ENCODE peak calls at places on chromosomes 2 and 18, in five cellular contexts. One of them, this sample, is unnamed.

GRCh38 chr2:205366336-205367060 is 315.8 kb upstream of the NRP2 start:
- DNase-seq in thoracic aorta: no peak
- DNase-seq in A549: no peak
- DNase-seq in brain microvascular endothelial cell: no peak
- DNase-seq in dorsolateral prefrontal cortex: no peak
- DNase-seq in this sample: no peak

GRCh38 chr2:234412726-234413125 is 84.2 kb downstream of the ARL4C start:
- DNase-seq in thoracic aorta: no peak
- DNase-seq in A549: peak; percentile 36
- DNase-seq in brain microvascular endothelial cell: peak; percentile 10
- DNase-seq in dorsolateral prefrontal cortex: no peak
- DNase-seq in this sample: no peak

GRCh38 chr2:43168016-43168369 is 58.4 kb downstream of the ZFP36L2 start:
- DNase-seq in thoracic aorta: no peak
- DNase-seq in A549: no peak
- DNase-seq in brain microvascular endothelial cell: no peak
- DNase-seq in dorsolateral prefrontal cortex: no peak
- DNase-seq in this sample: no peak

GRCh38 chr2:238042849-238043584 is 17.8 kb upstream of the SCLY start:
- DNase-seq in thoracic aorta: no peak
- DNase-seq in A549: no peak
- DNase-seq in brain microvascular endothelial cell: no peak
- DNase-seq in dorsolateral prefrontal cortex: no peak
- DNase-seq in this sample: peak; percentile 66

GRCh38 chr2:224369028-224369632 is 32.8 kb downstream of the FAM124B start:
- DNase-seq in thoracic aorta: no peak
- DNase-seq in A549: peak; percentile 47
- DNase-seq in brain microvascular endothelial cell: peak; percentile 20
- DNase-seq in dorsolateral prefrontal cortex: no peak
- DNase-seq in this sample: no peak

GRCh38 chr2:46270384-46270783 is 26.8 kb upstream of the EPAS1 start:
- DNase-seq in thoracic aorta: no peak
- DNase-seq in A549: no peak
- DNase-seq in brain microvascular endothelial cell: peak; percentile 22
- DNase-seq in dorsolateral prefrontal cortex: no peak
- DNase-seq in this sample: no peak

GRCh38 chr2:203670939-203671338 is 35.5 kb upstream of the CD28 start:
- DNase-seq in thoracic aorta: no peak
- DNase-seq in A549: no peak
- DNase-seq in brain microvascular endothelial cell: no peak
- DNase-seq in dorsolateral prefrontal cortex: no peak
- DNase-seq in this sample: no peak

GRCh38 chr2:201795608-201796477 is 10.5 kb upstream of the CDK15 start:
- DNase-seq in thoracic aorta: no peak
- DNase-seq in A549: peak; percentile 61
- DNase-seq in brain microvascular endothelial cell: peak; percentile 24
- DNase-seq in dorsolateral prefrontal cortex: no peak
- DNase-seq in this sample: no peak

GRCh38 chr2:31413025-31413424 is 1.5 kb downstream of the XDH start:
- DNase-seq in thoracic aorta: no peak
- DNase-seq in A549: peak; percentile 44
- DNase-seq in brain microvascular endothelial cell: no peak
- DNase-seq in dorsolateral prefrontal cortex: no peak
- DNase-seq in this sample: no peak

GRCh38 chr2:191521608-191522208 is 156.2 kb upstream of the NABP1 start:
- DNase-seq in thoracic aorta: no peak
- DNase-seq in A549: peak; percentile 51
- DNase-seq in brain microvascular endothelial cell: no peak
- DNase-seq in dorsolateral prefrontal cortex: no peak
- DNase-seq in this sample: no peak

GRCh38 chr18:50836521-50836957 is 16.7 kb upstream of the MRO start:
- DNase-seq in thoracic aorta: no peak
- DNase-seq in A549: peak; percentile 48
- DNase-seq in brain microvascular endothelial cell: peak; percentile 17
- DNase-seq in dorsolateral prefrontal cortex: no peak
- DNase-seq in this sample: no peak

GRCh38 chr2:24160761-24161160 is 14.1 kb upstream of the FAM228A start:
- DNase-seq in thoracic aorta: no peak
- DNase-seq in A549: no peak
- DNase-seq in brain microvascular endothelial cell: no peak
- DNase-seq in dorsolateral prefrontal cortex: no peak
- DNase-seq in this sample: no peak

GRCh38 chr2:241111443-241111810 is 9.3 kb upstream of the MTERF4 start:
- DNase-seq in thoracic aorta: no peak
- DNase-seq in A549: no peak
- DNase-seq in brain microvascular endothelial cell: no peak
- DNase-seq in dorsolateral prefrontal cortex: no peak
- DNase-seq in this sample: no peak

DNA sequence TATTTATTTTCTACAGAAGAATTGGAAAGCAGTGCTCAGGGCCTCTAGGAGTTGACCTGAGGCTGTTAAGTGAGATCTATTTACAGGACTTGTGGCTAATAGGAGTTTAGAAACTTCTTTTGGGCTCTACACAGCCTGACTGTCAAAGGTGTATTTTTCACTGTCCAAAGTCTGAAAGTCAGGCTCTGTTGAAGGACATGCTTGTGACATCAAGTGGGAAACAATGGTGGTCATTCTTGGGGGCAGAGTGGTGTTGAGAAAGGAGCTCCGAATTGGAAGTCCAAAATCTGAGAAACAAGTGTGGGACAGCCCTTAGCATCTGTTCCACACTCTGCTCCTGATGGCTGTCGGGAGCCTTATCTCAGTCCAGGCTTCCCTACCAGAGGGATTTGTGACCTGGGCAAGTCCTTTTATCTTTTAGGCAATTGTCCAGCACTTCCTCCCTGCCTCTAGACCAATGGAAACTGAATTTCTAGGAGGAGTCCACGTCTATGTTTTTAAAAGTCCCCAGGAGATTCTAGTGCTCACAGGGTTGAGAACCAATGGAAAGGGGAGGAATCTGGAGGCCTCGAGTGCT is 76.4 kb downstream of the LIPG start:
- DNase-seq in thoracic aorta: no peak
- DNase-seq in A549: no peak
- DNase-seq in brain microvascular endothelial cell: no peak
- DNase-seq in dorsolateral prefrontal cortex: no peak
- DNase-seq in this sample: no peak
- TF ChIP-seq CTCF in thoracic aorta: no peak
- TF ChIP-seq CTCF in A549: no peak
- TF ChIP-seq CTCF in brain microvascular endothelial cell: no peak
- TF ChIP-seq CTCF in dorsolateral prefrontal cortex: no peak
- TF ChIP-seq CTCF in this sample: no peak

GRCh38 chr2:19131871-19132270 is 226.6 kb downstream of the OSR1 start:
- DNase-seq in thoracic aorta: no peak
- DNase-seq in A549: no peak
- DNase-seq in brain microvascular endothelial cell: no peak
- DNase-seq in dorsolateral prefrontal cortex: no peak
- DNase-seq in this sample: no peak

GRCh38 chr2:19127616-19128015 is 230.8 kb downstream of the OSR1 start:
- DNase-seq in thoracic aorta: no peak
- DNase-seq in A549: no peak
- DNase-seq in brain microvascular endothelial cell: no peak
- DNase-seq in dorsolateral prefrontal cortex: no peak
- DNase-seq in this sample: no peak

GRCh38 chr2:19128148-19128547 is 230.3 kb downstream of the OSR1 start:
- DNase-seq in thoracic aorta: no peak
- DNase-seq in A549: no peak
- DNase-seq in brain microvascular endothelial cell: no peak
- DNase-seq in dorsolateral prefrontal cortex: no peak
- DNase-seq in this sample: no peak

GRCh38 chr2:19137433-19137832 is 221.0 kb downstream of the OSR1 start:
- DNase-seq in thoracic aorta: no peak
- DNase-seq in A549: no peak
- DNase-seq in brain microvascular endothelial cell: no peak
- DNase-seq in dorsolateral prefrontal cortex: no peak
- DNase-seq in this sample: no peak

GRCh38 chr2:19132967-19133366 is 225.5 kb downstream of the OSR1 start:
- DNase-seq in thoracic aorta: no peak
- DNase-seq in A549: no peak
- DNase-seq in brain microvascular endothelial cell: no peak
- DNase-seq in dorsolateral prefrontal cortex: no peak
- DNase-seq in this sample: no peak
- H3K4me3 ChIP-seq in thoracic aorta: no peak overlapping the region
- H3K4me3 ChIP-seq in A549: no peak overlapping the region
- H3K4me3 ChIP-seq in brain microvascular endothelial cell: no peak overlapping the region
- H3K4me3 ChIP-seq in dorsolateral prefrontal cortex: no peak overlapping the region
- H3K4me3 ChIP-seq in this sample: no peak overlapping the region

GRCh38 chr2:125037135-125037653 is 1012.1 kb downstream of the CNTNAP5 start:
- DNase-seq in thoracic aorta: no peak
- DNase-seq in A549: no peak
- DNase-seq in brain microvascular endothelial cell: no peak
- DNase-seq in dorsolateral prefrontal cortex: no peak
- DNase-seq in this sample: no peak
- TF ChIP-seq CTCF in thoracic aorta: no peak
- TF ChIP-seq CTCF in A549: no peak
- TF ChIP-seq CTCF in brain microvascular endothelial cell: no peak
- TF ChIP-seq CTCF in dorsolateral prefrontal cortex: no peak
- TF ChIP-seq CTCF in this sample: no peak

DNA sequence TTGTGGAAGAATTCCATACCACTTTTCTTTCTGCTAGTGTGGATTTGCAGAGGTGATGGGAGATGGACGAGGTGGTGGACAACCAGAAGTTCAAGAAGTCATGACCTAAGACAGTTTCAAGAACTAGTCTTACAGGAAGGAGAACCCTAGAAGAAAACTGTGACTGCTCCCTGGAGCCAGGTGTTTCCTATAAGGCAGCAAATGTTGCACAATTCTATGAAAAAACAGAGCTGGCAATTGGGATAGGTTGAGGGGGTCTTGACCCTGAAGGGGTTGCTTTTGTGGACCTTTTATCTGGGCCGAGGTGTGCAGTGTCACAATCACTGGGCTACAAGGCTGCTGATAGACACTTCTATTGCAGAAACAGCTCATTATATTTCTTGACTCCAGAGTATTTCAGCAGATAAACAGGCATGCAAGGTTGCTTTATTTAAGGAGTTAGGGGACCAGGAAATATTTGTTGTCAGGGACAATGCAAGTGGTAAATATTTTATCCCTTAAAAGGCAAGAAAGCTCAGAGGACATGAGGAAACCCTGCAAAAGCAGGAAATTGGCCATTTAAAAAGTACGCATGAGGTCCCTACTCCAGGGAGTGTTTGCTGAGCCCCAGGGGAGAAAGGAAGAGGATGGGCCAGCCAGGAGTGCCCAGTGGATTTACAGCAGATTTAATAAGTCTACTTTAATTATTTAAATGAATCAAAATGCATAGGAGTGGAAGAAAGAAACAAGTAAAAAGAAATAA is 22.9 kb downstream of the APCDD1 start:
- DNase-seq in thoracic aorta: no peak
- DNase-seq in A549: no peak
- DNase-seq in brain microvascular endothelial cell: no peak
- DNase-seq in dorsolateral prefrontal cortex: no peak
- DNase-seq in this sample: no peak
- H3K4me3 ChIP-seq in thoracic aorta: no peak overlapping the region
- H3K4me3 ChIP-seq in A549: no peak overlapping the region
- H3K4me3 ChIP-seq in brain microvascular endothelial cell: no peak overlapping the region
- H3K4me3 ChIP-seq in dorsolateral prefrontal cortex: no peak overlapping the region
- H3K4me3 ChIP-seq in this sample: no peak overlapping the region

GRCh38 chr2:200483729-200484198 is 26.1 kb downstream of the KCTD18 start:
- DNase-seq in thoracic aorta: no peak
- DNase-seq in A549: peak; percentile 71
- DNase-seq in brain microvascular endothelial cell: no peak
- DNase-seq in dorsolateral prefrontal cortex: no peak
- DNase-seq in this sample: peak; percentile 74
- TF ChIP-seq CTCF in thoracic aorta: no peak
- TF ChIP-seq CTCF in A549: peak; percentile 67
- TF ChIP-seq CTCF in brain microvascular endothelial cell: peak; percentile 68
- TF ChIP-seq CTCF in dorsolateral prefrontal cortex: no peak
- TF ChIP-seq CTCF in this sample: peak; percentile 52

DNA sequence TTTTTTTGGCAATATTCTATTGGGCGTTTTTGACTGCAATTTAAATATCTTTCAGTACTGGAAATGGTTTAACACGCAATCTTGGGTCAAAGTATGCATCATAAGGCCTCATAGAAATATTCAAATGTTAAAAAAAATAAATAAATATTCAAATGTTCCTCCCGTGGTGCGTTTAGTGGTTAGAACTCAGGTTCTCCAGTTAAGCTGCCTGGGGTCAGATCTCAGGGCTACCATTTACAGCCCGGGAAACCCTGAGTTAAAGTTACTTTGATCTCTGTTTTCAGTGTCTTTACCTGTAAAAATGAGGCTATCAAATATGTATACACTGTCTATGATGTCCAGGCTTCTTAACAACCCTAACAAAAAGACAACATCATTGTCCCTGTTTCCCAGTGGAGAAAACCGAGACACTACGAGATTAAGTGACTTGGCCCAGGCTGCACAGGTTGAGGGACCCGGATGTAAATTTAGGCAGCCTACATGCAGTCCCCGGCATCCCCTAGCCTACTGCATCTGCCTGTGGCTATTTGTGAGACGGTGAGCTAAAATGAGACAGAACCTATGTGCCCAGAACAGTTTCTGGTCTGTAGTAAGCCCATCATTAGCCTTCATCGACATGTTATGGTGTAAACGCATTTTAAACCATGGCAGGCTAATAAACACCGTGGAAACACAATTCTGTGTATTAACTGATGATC is 1.7 kb downstream of the FHL2 start:
- DNase-seq in thoracic aorta: no peak
- DNase-seq in A549: peak; percentile 59
- DNase-seq in brain microvascular endothelial cell: no peak
- DNase-seq in dorsolateral prefrontal cortex: no peak
- DNase-seq in this sample: no peak
- H3K4me3 ChIP-seq in thoracic aorta: peak overlapping the region; percentile 99
- H3K4me3 ChIP-seq in A549: peak overlapping the region; percentile 81
- H3K4me3 ChIP-seq in brain microvascular endothelial cell: peak overlapping the region; percentile 100
- H3K4me3 ChIP-seq in dorsolateral prefrontal cortex: peak overlapping the region; percentile 69
- H3K4me3 ChIP-seq in this sample: no peak overlapping the region